ENCODE peak calls at places on chromosomes 16 and 17, in five cellular contexts. One of them, this sample, is unnamed. For H3K4me1, the result is how much of the 10 kb centered on the place peaks cover.

GRCh38 chr16:26396511-26397235 is 670.1 kb upstream of the C16orf82 start:
- DNase-seq in DND-41: no peak
- DNase-seq in heart right ventricle: no peak
- DNase-seq in neural progenitor cell: peak
- DNase-seq in PC-3: no peak
- DNase-seq in this sample: no peak

GRCh38 chr17:33463887-33464286 is 170.8 kb upstream of the ASIC2 start:
- DNase-seq in PC-3: no peak
- DNase-seq in DND-41: no peak
- DNase-seq in neural progenitor cell: no peak
- DNase-seq in heart right ventricle: no peak
- DNase-seq in this sample: no peak

GRCh38 chr16:65044861-65045260 is 77.0 kb downstream of the CDH11 start:
- DNase-seq in neural progenitor cell: no peak
- DNase-seq in PC-3: no peak
- DNase-seq in heart right ventricle: no peak
- DNase-seq in DND-41: no peak
- DNase-seq in this sample: no peak

GRCh38 chr17:19304209-19304608 is 58.3 kb downstream of the B9D1 start:
- DNase-seq in heart right ventricle: peak
- DNase-seq in DND-41: no peak
- DNase-seq in PC-3: peak
- DNase-seq in neural progenitor cell: no peak
- DNase-seq in this sample: peak

GRCh38 chr16:80230328-80231117 is 310.3 kb upstream of the DYNLRB2 start:
- DNase-seq in PC-3: no peak
- DNase-seq in heart right ventricle: no peak
- DNase-seq in neural progenitor cell: no peak
- DNase-seq in DND-41: no peak
- DNase-seq in this sample: no peak

GRCh38 chr17:51147641-51148040 is 5.7 kb upstream of the NME1 start:
- DNase-seq in neural progenitor cell: no peak
- DNase-seq in PC-3: peak
- DNase-seq in DND-41: no peak
- DNase-seq in heart right ventricle: no peak
- DNase-seq in this sample: no peak

GRCh38 chr17:19403021-19403420 is 8.0 kb upstream of the RNF112 start:
- DNase-seq in neural progenitor cell: no peak
- DNase-seq in heart right ventricle: no peak
- DNase-seq in DND-41: no peak
- DNase-seq in PC-3: no peak
- DNase-seq in this sample: no peak

GRCh38 chr17:82536220-82537201 is 17.0 kb downstream of the FOXK2 start:
- DNase-seq in DND-41: no peak
- DNase-seq in heart right ventricle: peak
- DNase-seq in neural progenitor cell: no peak
- DNase-seq in PC-3: peak
- DNase-seq in this sample: no peak

GRCh38 chr17:3893003-3893719 is at the start of gene CAMKK1:
- DNase-seq in DND-41: peak
- DNase-seq in neural progenitor cell: peak
- DNase-seq in PC-3: peak
- DNase-seq in heart right ventricle: peak
- DNase-seq in this sample: peak

GRCh38 chr17:66146394-66146793 is 45.5 kb downstream of the CEP112 start:
- DNase-seq in neural progenitor cell: no peak
- DNase-seq in heart right ventricle: no peak
- DNase-seq in PC-3: no peak
- DNase-seq in DND-41: no peak
- DNase-seq in this sample: no peak

GRCh38 chr17:60513014-60513413 is 13.0 kb downstream of the APPBP2 start:
- DNase-seq in PC-3: no peak
- DNase-seq in DND-41: no peak
- DNase-seq in neural progenitor cell: no peak
- DNase-seq in heart right ventricle: no peak
- DNase-seq in this sample: no peak

GRCh38 chr16:61887903-61888302 is 148.3 kb downstream of the CDH8 start:
- DNase-seq in heart right ventricle: peak
- DNase-seq in DND-41: no peak
- DNase-seq in PC-3: peak
- DNase-seq in neural progenitor cell: no peak
- DNase-seq in this sample: no peak

GRCh38 chr17:16909472-16909871 is 62.4 kb downstream of the TNFRSF13B start:
- DNase-seq in heart right ventricle: no peak
- DNase-seq in neural progenitor cell: no peak
- DNase-seq in PC-3: no peak
- DNase-seq in DND-41: no peak
- DNase-seq in this sample: no peak

GRCh38 chr16:65121870-65122723 is at the start of gene CDH11:
- DNase-seq in neural progenitor cell: peak
- DNase-seq in PC-3: peak
- DNase-seq in heart right ventricle: peak
- DNase-seq in DND-41: no peak
- DNase-seq in this sample: peak

GRCh38 chr16:87608400-87608985 is 6.2 kb downstream of the JPH3 start:
- DNase-seq in PC-3: peak
- DNase-seq in neural progenitor cell: peak
- DNase-seq in DND-41: peak
- DNase-seq in heart right ventricle: peak
- DNase-seq in this sample: peak

GRCh38 chr16:52545544-52546262 is 1.2 kb downstream of the TOX3 start:
- DNase-seq in DND-41: no peak
- DNase-seq in PC-3: no peak
- DNase-seq in heart right ventricle: no peak
- DNase-seq in neural progenitor cell: peak
- DNase-seq in this sample: no peak

GRCh38 chr17:39183766-39184165 is 13.7 kb downstream of the CACNB1 start:
- DNase-seq in DND-41: no peak
- DNase-seq in heart right ventricle: no peak
- DNase-seq in neural progenitor cell: no peak
- DNase-seq in PC-3: no peak
- DNase-seq in this sample: no peak

GRCh38 chr17:66369830-66370229 is 67.4 kb downstream of the PRKCA start:
- DNase-seq in neural progenitor cell: no peak
- DNase-seq in DND-41: no peak
- DNase-seq in PC-3: no peak
- DNase-seq in heart right ventricle: no peak
- DNase-seq in this sample: no peak

GRCh38 chr17:28796062-28796461 is 46.5 kb downstream of the FAM222B start:
- DNase-seq in heart right ventricle: no peak
- DNase-seq in DND-41: no peak
- DNase-seq in PC-3: no peak
- DNase-seq in neural progenitor cell: no peak
- DNase-seq in this sample: no peak

GRCh38 chr16:1777375-1778199 is 4.7 kb upstream of the MRPS34 start:
- DNase-seq in PC-3: no peak
- DNase-seq in neural progenitor cell: no peak
- DNase-seq in heart right ventricle: no peak
- DNase-seq in DND-41: no peak
- DNase-seq in this sample: no peak

GRCh38 chr16:87789437-87790277 is 23.9 kb upstream of the KLHDC4 start:
- DNase-seq in PC-3: peak
- DNase-seq in heart right ventricle: no peak
- DNase-seq in neural progenitor cell: no peak
- DNase-seq in DND-41: no peak
- DNase-seq in this sample: peak

GRCh38 chr16:1048442-1049112 is 24.0 kb upstream of the SSTR5 start:
- DNase-seq in heart right ventricle: peak
- DNase-seq in DND-41: peak
- DNase-seq in neural progenitor cell: peak
- DNase-seq in PC-3: peak
- DNase-seq in this sample: no peak

GRCh38 chr17:69468211-69468610 is 53.7 kb downstream of the MAP2K6 start:
- DNase-seq in DND-41: no peak
- DNase-seq in neural progenitor cell: no peak
- DNase-seq in heart right ventricle: no peak
- DNase-seq in PC-3: peak
- DNase-seq in this sample: no peak

GRCh38 chr17:44758414-44759095 is at the start of gene ADAM11:
- DNase-seq in heart right ventricle: no peak
- DNase-seq in PC-3: no peak
- DNase-seq in neural progenitor cell: peak
- DNase-seq in DND-41: no peak
- DNase-seq in this sample: no peak

GRCh38 chr17:80397686-80398085 is 17.3 kb upstream of the ENDOV start:
- DNase-seq in neural progenitor cell: peak
- DNase-seq in heart right ventricle: no peak
- DNase-seq in DND-41: no peak
- DNase-seq in PC-3: no peak
- DNase-seq in this sample: no peak

GRCh38 chr17:43545383-43545632 is 832 bp downstream of the ETV4 start:
- DNase-seq in PC-3: no peak
- DNase-seq in neural progenitor cell: no peak
- DNase-seq in heart right ventricle: no peak
- DNase-seq in DND-41: peak
- DNase-seq in this sample: no peak

GRCh38 chr16:75703341-75703740 is 2.1 kb upstream of the DUXB start:
- DNase-seq in neural progenitor cell: no peak
- DNase-seq in DND-41: no peak
- DNase-seq in heart right ventricle: no peak
- DNase-seq in PC-3: no peak
- DNase-seq in this sample: no peak

GRCh38 chr16:1310832-1311200 is 1.4 kb downstream of the UBE2I start:
- DNase-seq in neural progenitor cell: peak
- DNase-seq in heart right ventricle: no peak
- DNase-seq in DND-41: peak
- DNase-seq in PC-3: no peak
- DNase-seq in this sample: no peak

GRCh38 chr16:85162478-85163277 is 50.4 kb upstream of the CIBAR2 start:
- DNase-seq in DND-41: no peak
- DNase-seq in heart right ventricle: peak
- DNase-seq in neural progenitor cell: no peak
- DNase-seq in PC-3: no peak
- DNase-seq in this sample: peak

GRCh38 chr17:4978720-4979119 is 8.8 kb downstream of the CAMTA2 start:
- DNase-seq in neural progenitor cell: no peak
- DNase-seq in PC-3: no peak
- DNase-seq in DND-41: no peak
- DNase-seq in heart right ventricle: no peak
- DNase-seq in this sample: no peak

GRCh38 chr17:67658265-67658664 is 59.5 kb upstream of the NOL11 start:
- DNase-seq in neural progenitor cell: no peak
- DNase-seq in heart right ventricle: no peak
- DNase-seq in DND-41: no peak
- DNase-seq in PC-3: no peak
- DNase-seq in this sample: no peak
- H3K4me1 ChIP-seq in neural progenitor cell: under half
- H3K4me1 ChIP-seq in heart right ventricle: under half
- H3K4me1 ChIP-seq in DND-41: under half
- H3K4me1 ChIP-seq in PC-3: under half
- H3K4me1 ChIP-seq in this sample: under half

GRCh38 chr16:53766304-53767016 is 62.5 kb downstream of the FTO start:
- DNase-seq in PC-3: peak
- DNase-seq in heart right ventricle: peak
- DNase-seq in neural progenitor cell: no peak
- DNase-seq in DND-41: no peak
- DNase-seq in this sample: no peak

GRCh38 chr16:53769185-53769584 is 65.2 kb downstream of the FTO start:
- DNase-seq in neural progenitor cell: no peak
- DNase-seq in PC-3: peak
- DNase-seq in heart right ventricle: no peak
- DNase-seq in DND-41: no peak
- DNase-seq in this sample: no peak

GRCh38 chr16:53769787-53770186 is 65.8 kb downstream of the FTO start:
- DNase-seq in heart right ventricle: no peak
- DNase-seq in PC-3: no peak
- DNase-seq in DND-41: no peak
- DNase-seq in neural progenitor cell: no peak
- DNase-seq in this sample: no peak

GRCh38 chr16:53768593-53768992 is 64.6 kb downstream of the FTO start:
- DNase-seq in heart right ventricle: no peak
- DNase-seq in neural progenitor cell: no peak
- DNase-seq in PC-3: peak
- DNase-seq in DND-41: no peak
- DNase-seq in this sample: no peak

GRCh38 chr16:53768167-53768566 is 64.2 kb downstream of the FTO start:
- DNase-seq in DND-41: no peak
- DNase-seq in PC-3: peak
- DNase-seq in heart right ventricle: no peak
- DNase-seq in neural progenitor cell: no peak
- DNase-seq in this sample: no peak
- H3K4me1 ChIP-seq in DND-41: under half
- H3K4me1 ChIP-seq in PC-3: under half
- H3K4me1 ChIP-seq in heart right ventricle: under half
- H3K4me1 ChIP-seq in neural progenitor cell: under half
- H3K4me1 ChIP-seq in this sample: half or more

GRCh38 chr17:27566673-27567562 is 64.1 kb upstream of the LGALS9 start:
- DNase-seq in DND-41: no peak
- DNase-seq in heart right ventricle: no peak
- DNase-seq in neural progenitor cell: no peak
- DNase-seq in PC-3: no peak
- DNase-seq in this sample: no peak

GRCh38 chr17:27568811-27569210 is 62.2 kb upstream of the LGALS9 start:
- DNase-seq in heart right ventricle: no peak
- DNase-seq in neural progenitor cell: no peak
- DNase-seq in PC-3: no peak
- DNase-seq in DND-41: no peak
- DNase-seq in this sample: no peak

GRCh38 chr17:27568216-27568615 is 62.8 kb upstream of the LGALS9 start:
- DNase-seq in neural progenitor cell: no peak
- DNase-seq in DND-41: no peak
- DNase-seq in heart right ventricle: no peak
- DNase-seq in PC-3: no peak
- DNase-seq in this sample: no peak

GRCh38 chr17:27565874-27566672 is 64.9 kb upstream of the LGALS9 start:
- DNase-seq in DND-41: no peak
- DNase-seq in heart right ventricle: no peak
- DNase-seq in neural progenitor cell: no peak
- DNase-seq in PC-3: no peak
- DNase-seq in this sample: no peak

DNA sequence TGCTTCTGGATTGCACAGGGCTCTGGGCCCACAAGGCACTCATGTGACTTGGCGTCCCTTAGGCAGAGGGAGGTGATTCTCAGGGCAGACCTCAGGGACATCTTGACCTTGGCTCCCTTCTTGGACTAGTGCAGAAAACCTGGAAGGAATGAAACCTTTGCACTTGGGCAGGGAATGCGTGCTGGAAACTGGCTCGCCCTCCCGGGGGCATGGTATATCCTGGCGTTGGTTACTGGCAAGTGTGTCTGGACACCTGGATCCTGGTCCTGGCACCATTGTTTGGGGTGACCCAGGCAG is 63.5 kb upstream of the LGALS9 start:
- DNase-seq in DND-41: no peak
- DNase-seq in neural progenitor cell: no peak
- DNase-seq in heart right ventricle: no peak
- DNase-seq in PC-3: no peak
- DNase-seq in this sample: no peak
- H3K4me1 ChIP-seq in DND-41: under half
- H3K4me1 ChIP-seq in neural progenitor cell: under half
- H3K4me1 ChIP-seq in heart right ventricle: under half
- H3K4me1 ChIP-seq in PC-3: under half
- H3K4me1 ChIP-seq in this sample: under half

DNA sequence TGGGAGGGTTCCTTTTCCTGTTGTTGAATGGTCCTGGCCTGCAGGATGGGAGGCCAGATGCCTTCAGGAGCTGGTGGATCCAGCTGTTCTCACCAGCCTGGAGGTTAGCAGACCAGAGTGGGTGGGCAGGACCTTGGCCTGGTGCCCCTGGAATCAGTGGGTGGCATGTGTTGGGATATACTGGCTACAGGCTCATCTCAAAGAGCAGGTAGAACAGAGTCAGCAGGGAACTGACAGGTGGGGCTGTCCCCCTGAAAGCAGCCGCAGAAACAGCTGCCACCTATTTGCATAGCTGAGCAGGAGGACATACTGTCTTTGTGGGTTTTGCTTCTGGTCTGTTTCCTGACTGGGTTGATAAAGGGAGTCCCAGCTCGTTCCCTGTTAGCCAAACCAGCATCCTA is 144.1 kb downstream of the RAB11FIP4 start:
- DNase-seq in PC-3: no peak
- DNase-seq in heart right ventricle: no peak
- DNase-seq in neural progenitor cell: no peak
- DNase-seq in DND-41: no peak
- DNase-seq in this sample: no peak
- H3K4me1 ChIP-seq in PC-3: under half
- H3K4me1 ChIP-seq in heart right ventricle: under half
- H3K4me1 ChIP-seq in neural progenitor cell: under half
- H3K4me1 ChIP-seq in DND-41: under half
- H3K4me1 ChIP-seq in this sample: under half